ENCODE peak calls at places on chromosomes 3 and 15, in seven cellular contexts. One of them, this sample, is unnamed.

GRCh38 chr15:75148293-75148692 is 53.4 kb upstream of the C15orf39 start:
- DNase-seq in HCT116: no peak
- DNase-seq in AG09319: no peak
- DNase-seq in cardiac muscle cell: no peak
- DNase-seq in omental fat pad: no peak
- DNase-seq in GM10248: no peak
- DNase-seq in dorsolateral prefrontal cortex: no peak
- DNase-seq in this sample: no peak

GRCh38 chr15:62844564-62845235 is 197.8 kb upstream of the TPM1 start:
- DNase-seq in GM10248: no peak
- DNase-seq in AG09319: no peak
- DNase-seq in HCT116: no peak
- DNase-seq in omental fat pad: no peak
- DNase-seq in cardiac muscle cell: peak
- DNase-seq in dorsolateral prefrontal cortex: no peak
- DNase-seq in this sample: no peak

GRCh38 chr15:35289029-35289617 is 204.0 kb upstream of the NANOGP8 start:
- DNase-seq in cardiac muscle cell: peak
- DNase-seq in AG09319: peak
- DNase-seq in HCT116: peak
- DNase-seq in omental fat pad: no peak
- DNase-seq in dorsolateral prefrontal cortex: no peak
- DNase-seq in GM10248: peak
- DNase-seq in this sample: no peak

GRCh38 chr3:136835817-136836510 is 17.0 kb downstream of the SLC35G2 start:
- DNase-seq in HCT116: no peak
- DNase-seq in GM10248: no peak
- DNase-seq in cardiac muscle cell: no peak
- DNase-seq in omental fat pad: no peak
- DNase-seq in dorsolateral prefrontal cortex: no peak
- DNase-seq in AG09319: no peak
- DNase-seq in this sample: no peak

GRCh38 chr3:42539871-42540714 is 37.6 kb downstream of the VIPR1 start:
- DNase-seq in AG09319: no peak
- DNase-seq in GM10248: peak
- DNase-seq in HCT116: peak
- DNase-seq in omental fat pad: no peak
- DNase-seq in cardiac muscle cell: peak
- DNase-seq in dorsolateral prefrontal cortex: no peak
- DNase-seq in this sample: peak

GRCh38 chr3:127792664-127793292 is 29.5 kb downstream of the MGLL start:
- DNase-seq in HCT116: no peak
- DNase-seq in dorsolateral prefrontal cortex: no peak
- DNase-seq in cardiac muscle cell: no peak
- DNase-seq in GM10248: no peak
- DNase-seq in omental fat pad: peak
- DNase-seq in AG09319: peak
- DNase-seq in this sample: no peak

GRCh38 chr3:40445880-40446279 is 11.3 kb upstream of the RPL14 start:
- DNase-seq in omental fat pad: no peak
- DNase-seq in HCT116: no peak
- DNase-seq in dorsolateral prefrontal cortex: no peak
- DNase-seq in AG09319: no peak
- DNase-seq in GM10248: no peak
- DNase-seq in cardiac muscle cell: no peak
- DNase-seq in this sample: no peak

GRCh38 chr3:99838755-99839154 is 21.1 kb downstream of the CMSS1 start:
- DNase-seq in omental fat pad: no peak
- DNase-seq in HCT116: no peak
- DNase-seq in GM10248: no peak
- DNase-seq in cardiac muscle cell: no peak
- DNase-seq in AG09319: no peak
- DNase-seq in dorsolateral prefrontal cortex: no peak
- DNase-seq in this sample: no peak

GRCh38 chr3:159187232-159187631 is 385.4 kb downstream of the MFSD1 start:
- DNase-seq in cardiac muscle cell: no peak
- DNase-seq in GM10248: no peak
- DNase-seq in dorsolateral prefrontal cortex: no peak
- DNase-seq in HCT116: no peak
- DNase-seq in omental fat pad: no peak
- DNase-seq in AG09319: no peak
- DNase-seq in this sample: no peak

GRCh38 chr3:126572343-126572742 is 13.6 kb upstream of the C3orf22 start:
- DNase-seq in omental fat pad: no peak
- DNase-seq in dorsolateral prefrontal cortex: no peak
- DNase-seq in AG09319: no peak
- DNase-seq in HCT116: no peak
- DNase-seq in GM10248: no peak
- DNase-seq in cardiac muscle cell: no peak
- DNase-seq in this sample: no peak

GRCh38 chr3:126571078-126571477 is 12.3 kb upstream of the C3orf22 start:
- DNase-seq in dorsolateral prefrontal cortex: no peak
- DNase-seq in cardiac muscle cell: no peak
- DNase-seq in AG09319: no peak
- DNase-seq in omental fat pad: no peak
- DNase-seq in GM10248: peak
- DNase-seq in HCT116: no peak
- DNase-seq in this sample: no peak

GRCh38 chr3:126569390-126569975 is 10.8 kb upstream of the C3orf22 start:
- DNase-seq in omental fat pad: no peak
- DNase-seq in dorsolateral prefrontal cortex: no peak
- DNase-seq in GM10248: no peak
- DNase-seq in cardiac muscle cell: no peak
- DNase-seq in AG09319: no peak
- DNase-seq in HCT116: no peak
- DNase-seq in this sample: no peak

GRCh38 chr3:126568776-126569342 is 10.1 kb upstream of the C3orf22 start:
- DNase-seq in GM10248: peak
- DNase-seq in dorsolateral prefrontal cortex: no peak
- DNase-seq in omental fat pad: no peak
- DNase-seq in cardiac muscle cell: no peak
- DNase-seq in HCT116: no peak
- DNase-seq in AG09319: no peak
- DNase-seq in this sample: no peak

GRCh38 chr3:126570103-126570541 is 11.4 kb upstream of the C3orf22 start:
- DNase-seq in HCT116: no peak
- DNase-seq in dorsolateral prefrontal cortex: no peak
- DNase-seq in AG09319: no peak
- DNase-seq in cardiac muscle cell: no peak
- DNase-seq in GM10248: peak
- DNase-seq in omental fat pad: no peak
- DNase-seq in this sample: no peak
- TF ChIP-seq CTCF in HCT116: peak
- TF ChIP-seq CTCF in dorsolateral prefrontal cortex: no peak
- TF ChIP-seq CTCF in AG09319: no peak
- TF ChIP-seq CTCF in cardiac muscle cell: no peak
- TF ChIP-seq CTCF in GM10248: no peak
- TF ChIP-seq CTCF in omental fat pad: no peak
- TF ChIP-seq CTCF in this sample: no peak

GRCh38 chr3:14368885-14369284 is 33.5 kb upstream of the SLC6A6 start:
- DNase-seq in HCT116: no peak
- DNase-seq in cardiac muscle cell: no peak
- DNase-seq in GM10248: no peak
- DNase-seq in dorsolateral prefrontal cortex: no peak
- DNase-seq in AG09319: no peak
- DNase-seq in omental fat pad: no peak
- DNase-seq in this sample: no peak

GRCh38 chr3:14366915-14367523 is 35.4 kb upstream of the SLC6A6 start:
- DNase-seq in dorsolateral prefrontal cortex: no peak
- DNase-seq in HCT116: no peak
- DNase-seq in GM10248: no peak
- DNase-seq in cardiac muscle cell: no peak
- DNase-seq in omental fat pad: no peak
- DNase-seq in AG09319: no peak
- DNase-seq in this sample: no peak

GRCh38 chr3:14369675-14370669 is 32.4 kb upstream of the SLC6A6 start:
- DNase-seq in dorsolateral prefrontal cortex: no peak
- DNase-seq in cardiac muscle cell: peak
- DNase-seq in AG09319: no peak
- DNase-seq in omental fat pad: no peak
- DNase-seq in GM10248: no peak
- DNase-seq in HCT116: peak
- DNase-seq in this sample: no peak

GRCh38 chr3:14366233-14366632 is 36.2 kb upstream of the SLC6A6 start:
- DNase-seq in GM10248: no peak
- DNase-seq in cardiac muscle cell: no peak
- DNase-seq in dorsolateral prefrontal cortex: no peak
- DNase-seq in HCT116: no peak
- DNase-seq in omental fat pad: no peak
- DNase-seq in AG09319: no peak
- DNase-seq in this sample: no peak

GRCh38 chr3:14368146-14368545 is 34.3 kb upstream of the SLC6A6 start:
- DNase-seq in cardiac muscle cell: no peak
- DNase-seq in HCT116: no peak
- DNase-seq in omental fat pad: no peak
- DNase-seq in AG09319: no peak
- DNase-seq in GM10248: no peak
- DNase-seq in dorsolateral prefrontal cortex: no peak
- DNase-seq in this sample: no peak
- TF ChIP-seq CTCF in cardiac muscle cell: no peak
- TF ChIP-seq CTCF in HCT116: no peak
- TF ChIP-seq CTCF in omental fat pad: no peak
- TF ChIP-seq CTCF in AG09319: no peak
- TF ChIP-seq CTCF in GM10248: no peak
- TF ChIP-seq CTCF in dorsolateral prefrontal cortex: no peak
- TF ChIP-seq CTCF in this sample: no peak

GRCh38 chr15:28021281-28022039 is 77.7 kb downstream of the OCA2 start:
- DNase-seq in HCT116: peak
- DNase-seq in AG09319: no peak
- DNase-seq in cardiac muscle cell: peak
- DNase-seq in dorsolateral prefrontal cortex: peak
- DNase-seq in GM10248: no peak
- DNase-seq in omental fat pad: peak
- DNase-seq in this sample: no peak
- TF ChIP-seq CTCF in HCT116: peak
- TF ChIP-seq CTCF in AG09319: peak
- TF ChIP-seq CTCF in cardiac muscle cell: peak
- TF ChIP-seq CTCF in dorsolateral prefrontal cortex: peak
- TF ChIP-seq CTCF in GM10248: peak
- TF ChIP-seq CTCF in omental fat pad: no peak
- TF ChIP-seq CTCF in this sample: no peak

DNA sequence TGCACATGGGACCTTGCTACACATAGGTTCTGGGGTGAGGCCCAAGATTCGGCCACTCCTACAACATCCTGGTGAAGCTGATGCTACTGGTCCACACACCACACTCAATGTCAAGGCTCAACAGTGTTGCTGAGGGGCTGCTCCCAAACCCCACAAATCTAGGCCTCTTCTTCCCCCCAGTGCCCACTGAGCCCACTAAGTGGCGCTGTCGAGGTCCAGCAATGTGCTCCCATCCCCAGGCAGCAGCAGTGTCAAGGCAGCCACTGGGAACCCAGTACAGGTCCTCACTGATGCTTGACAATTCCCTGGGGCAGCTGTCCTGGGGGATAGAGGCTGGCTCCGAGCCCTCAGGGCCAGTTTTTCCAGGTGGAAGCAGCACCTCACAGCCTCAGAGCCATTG is 21.5 kb downstream of the SCN5A start:
- DNase-seq in HCT116: no peak
- DNase-seq in cardiac muscle cell: peak
- DNase-seq in omental fat pad: no peak
- DNase-seq in GM10248: peak
- DNase-seq in dorsolateral prefrontal cortex: no peak
- DNase-seq in AG09319: no peak
- DNase-seq in this sample: no peak
- TF ChIP-seq CTCF in HCT116: peak
- TF ChIP-seq CTCF in cardiac muscle cell: peak
- TF ChIP-seq CTCF in omental fat pad: no peak
- TF ChIP-seq CTCF in GM10248: peak
- TF ChIP-seq CTCF in dorsolateral prefrontal cortex: no peak
- TF ChIP-seq CTCF in AG09319: peak
- TF ChIP-seq CTCF in this sample: no peak